ENCODE peak calls at places on chromosome 6, in seven cellular contexts. One of them, this sample, is unnamed. For H3K9me3, the result is how much of the 10 kb centered on the place peaks cover.

GRCh38 chr6:139114741-139115140 is 20.1 kb upstream of the HECA start:
- DNase-seq in GM12878: no peak
- DNase-seq in A549: no peak
- DNase-seq in HCT116: no peak
- DNase-seq in H1: no peak
- DNase-seq in HepG2: no peak
- DNase-seq in K562: no peak
- DNase-seq in this sample: no peak

GRCh38 chr6:37809144-37809543 is 10.4 kb upstream of the ZFAND3 start:
- DNase-seq in GM12878: no peak
- DNase-seq in H1: no peak
- DNase-seq in HepG2: no peak
- DNase-seq in HCT116: no peak
- DNase-seq in K562: no peak
- DNase-seq in A549: no peak
- DNase-seq in this sample: peak

GRCh38 chr6:134310817-134311216 is 7.1 kb downstream of the SGK1 start:
- DNase-seq in HepG2: no peak
- DNase-seq in H1: no peak
- DNase-seq in HCT116: no peak
- DNase-seq in K562: no peak
- DNase-seq in A549: no peak
- DNase-seq in GM12878: no peak
- DNase-seq in this sample: no peak

GRCh38 chr6:25899123-25899522 is 25.1 kb upstream of the SLC17A3 start:
- DNase-seq in A549: no peak
- DNase-seq in HCT116: no peak
- DNase-seq in GM12878: no peak
- DNase-seq in K562: no peak
- DNase-seq in H1: no peak
- DNase-seq in HepG2: peak
- DNase-seq in this sample: no peak

GRCh38 chr6:19731286-19731685 is 105.9 kb upstream of the ID4 start:
- DNase-seq in A549: peak
- DNase-seq in H1: no peak
- DNase-seq in HepG2: peak
- DNase-seq in HCT116: peak
- DNase-seq in K562: no peak
- DNase-seq in GM12878: no peak
- DNase-seq in this sample: peak

GRCh38 chr6:11918739-11919605 is 93.1 kb upstream of the HIVEP1 start:
- DNase-seq in H1: no peak
- DNase-seq in GM12878: no peak
- DNase-seq in A549: no peak
- DNase-seq in HepG2: no peak
- DNase-seq in HCT116: no peak
- DNase-seq in K562: peak
- DNase-seq in this sample: peak

GRCh38 chr6:85824329-85824728 is 181.6 kb upstream of the SYNCRIP start:
- DNase-seq in GM12878: no peak
- DNase-seq in HCT116: no peak
- DNase-seq in H1: no peak
- DNase-seq in A549: no peak
- DNase-seq in HepG2: no peak
- DNase-seq in K562: no peak
- DNase-seq in this sample: no peak

GRCh38 chr6:36622901-36623546 is 28.9 kb downstream of the SRSF3 start:
- DNase-seq in HCT116: no peak
- DNase-seq in HepG2: no peak
- DNase-seq in GM12878: no peak
- DNase-seq in A549: no peak
- DNase-seq in H1: no peak
- DNase-seq in K562: no peak
- DNase-seq in this sample: no peak

GRCh38 chr6:30101423-30101938 is 11.4 kb downstream of the TRIM31 start:
- DNase-seq in A549: peak
- DNase-seq in HCT116: no peak
- DNase-seq in K562: no peak
- DNase-seq in GM12878: no peak
- DNase-seq in H1: no peak
- DNase-seq in HepG2: peak
- DNase-seq in this sample: no peak

DNA sequence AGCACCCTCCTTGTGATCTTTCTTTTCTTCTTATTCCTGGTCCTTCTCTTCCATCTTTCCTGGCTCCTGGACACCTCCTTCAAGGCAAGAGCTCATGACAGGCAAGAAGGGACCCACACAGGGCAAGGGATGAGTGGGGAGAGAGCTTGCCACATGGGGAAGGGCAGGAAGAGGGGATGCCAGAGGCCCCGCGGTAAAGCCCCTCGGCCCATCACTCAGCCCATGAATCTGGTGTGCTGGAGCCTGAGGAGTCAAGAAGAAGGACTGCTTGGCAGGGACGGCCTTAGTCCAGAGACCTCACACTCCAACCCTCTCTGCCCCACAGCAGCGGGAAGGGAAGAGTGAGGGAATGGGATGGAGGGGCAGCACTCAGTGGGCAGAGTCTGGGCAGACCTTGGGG is 52.3 kb upstream of the SAYSD1 start:
- DNase-seq in HepG2: no peak
- DNase-seq in GM12878: no peak
- DNase-seq in A549: no peak
- DNase-seq in K562: no peak
- DNase-seq in H1: no peak
- DNase-seq in HCT116: no peak
- DNase-seq in this sample: no peak
- H3K9me3 ChIP-seq in HepG2: under half
- H3K9me3 ChIP-seq in GM12878: under half
- H3K9me3 ChIP-seq in A549: under half
- H3K9me3 ChIP-seq in K562: under half
- H3K9me3 ChIP-seq in H1: under half
- H3K9me3 ChIP-seq in HCT116: under half
- H3K9me3 ChIP-seq in this sample: under half

GRCh38 chr6:44048277-44048676 is 79.0 kb downstream of the MRPL14 start:
- DNase-seq in GM12878: no peak
- DNase-seq in A549: no peak
- DNase-seq in HepG2: no peak
- DNase-seq in K562: no peak
- DNase-seq in H1: no peak
- DNase-seq in HCT116: no peak
- DNase-seq in this sample: no peak

GRCh38 chr6:44050872-44051421 is 76.3 kb downstream of the MRPL14 start:
- DNase-seq in HCT116: no peak
- DNase-seq in A549: no peak
- DNase-seq in K562: no peak
- DNase-seq in H1: no peak
- DNase-seq in GM12878: no peak
- DNase-seq in HepG2: no peak
- DNase-seq in this sample: no peak

GRCh38 chr6:44049989-44050871 is 77.0 kb downstream of the MRPL14 start:
- DNase-seq in HCT116: no peak
- DNase-seq in A549: no peak
- DNase-seq in GM12878: no peak
- DNase-seq in HepG2: no peak
- DNase-seq in K562: no peak
- DNase-seq in H1: no peak
- DNase-seq in this sample: peak

GRCh38 chr6:44047801-44048200 is 79.5 kb downstream of the MRPL14 start:
- DNase-seq in A549: no peak
- DNase-seq in HCT116: no peak
- DNase-seq in GM12878: no peak
- DNase-seq in H1: no peak
- DNase-seq in K562: no peak
- DNase-seq in HepG2: no peak
- DNase-seq in this sample: no peak

GRCh38 chr6:44049163-44049988 is 77.9 kb downstream of the MRPL14 start:
- DNase-seq in H1: no peak
- DNase-seq in HepG2: no peak
- DNase-seq in A549: no peak
- DNase-seq in K562: no peak
- DNase-seq in HCT116: no peak
- DNase-seq in GM12878: no peak
- DNase-seq in this sample: peak
- TF ChIP-seq CEBPB in H1: no peak
- TF ChIP-seq CEBPB in HepG2: no peak
- TF ChIP-seq CEBPB in A549: no peak
- TF ChIP-seq CEBPB in K562: no peak
- TF ChIP-seq CEBPB in HCT116: no peak
- TF ChIP-seq CEBPB in GM12878: no peak
- TF ChIP-seq CEBPB in this sample: peak

DNA sequence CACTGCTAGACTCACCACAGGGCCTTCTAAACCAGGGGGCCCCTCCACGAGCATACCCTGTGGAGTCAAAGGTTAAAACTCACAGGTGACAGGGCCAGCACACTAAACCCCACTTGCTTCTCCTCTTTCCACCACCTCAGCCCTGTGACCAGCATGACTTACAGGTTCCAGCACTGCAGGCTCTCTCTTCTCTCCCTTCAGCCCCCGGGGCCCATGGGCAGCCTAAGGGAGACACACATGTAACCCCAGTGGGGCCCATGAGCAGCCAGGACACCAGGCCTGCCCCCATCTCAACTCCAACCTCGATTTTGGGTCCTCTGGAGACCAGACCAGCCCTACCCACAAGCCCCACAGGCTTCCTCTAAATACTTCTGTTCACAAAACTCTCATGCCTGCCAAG is 28.0 kb downstream of the HLA-DPB1 start:
- DNase-seq in A549: no peak
- DNase-seq in K562: no peak
- DNase-seq in GM12878: no peak
- DNase-seq in HCT116: no peak
- DNase-seq in H1: no peak
- DNase-seq in HepG2: no peak
- DNase-seq in this sample: no peak
- H3K9me3 ChIP-seq in A549: under half
- H3K9me3 ChIP-seq in K562: under half
- H3K9me3 ChIP-seq in GM12878: under half
- H3K9me3 ChIP-seq in HCT116: under half
- H3K9me3 ChIP-seq in H1: under half
- H3K9me3 ChIP-seq in HepG2: under half
- H3K9me3 ChIP-seq in this sample: under half

GRCh38 chr6:146916435-146917015 is 287.7 kb upstream of the STXBP5 start:
- DNase-seq in H1: no peak
- DNase-seq in K562: no peak
- DNase-seq in HCT116: no peak
- DNase-seq in GM12878: no peak
- DNase-seq in A549: no peak
- DNase-seq in HepG2: no peak
- DNase-seq in this sample: no peak

GRCh38 chr6:146913842-146914562 is 290.2 kb upstream of the STXBP5 start:
- DNase-seq in K562: peak
- DNase-seq in GM12878: no peak
- DNase-seq in HepG2: peak
- DNase-seq in H1: peak
- DNase-seq in HCT116: peak
- DNase-seq in A549: peak
- DNase-seq in this sample: peak

GRCh38 chr6:146912730-146913680 is 291.2 kb upstream of the STXBP5 start:
- DNase-seq in GM12878: no peak
- DNase-seq in H1: no peak
- DNase-seq in HepG2: no peak
- DNase-seq in HCT116: no peak
- DNase-seq in A549: no peak
- DNase-seq in K562: no peak
- DNase-seq in this sample: no peak

GRCh38 chr6:146915671-146916127 is 288.5 kb upstream of the STXBP5 start:
- DNase-seq in K562: no peak
- DNase-seq in A549: no peak
- DNase-seq in GM12878: no peak
- DNase-seq in HepG2: no peak
- DNase-seq in H1: no peak
- DNase-seq in HCT116: no peak
- DNase-seq in this sample: peak

DNA sequence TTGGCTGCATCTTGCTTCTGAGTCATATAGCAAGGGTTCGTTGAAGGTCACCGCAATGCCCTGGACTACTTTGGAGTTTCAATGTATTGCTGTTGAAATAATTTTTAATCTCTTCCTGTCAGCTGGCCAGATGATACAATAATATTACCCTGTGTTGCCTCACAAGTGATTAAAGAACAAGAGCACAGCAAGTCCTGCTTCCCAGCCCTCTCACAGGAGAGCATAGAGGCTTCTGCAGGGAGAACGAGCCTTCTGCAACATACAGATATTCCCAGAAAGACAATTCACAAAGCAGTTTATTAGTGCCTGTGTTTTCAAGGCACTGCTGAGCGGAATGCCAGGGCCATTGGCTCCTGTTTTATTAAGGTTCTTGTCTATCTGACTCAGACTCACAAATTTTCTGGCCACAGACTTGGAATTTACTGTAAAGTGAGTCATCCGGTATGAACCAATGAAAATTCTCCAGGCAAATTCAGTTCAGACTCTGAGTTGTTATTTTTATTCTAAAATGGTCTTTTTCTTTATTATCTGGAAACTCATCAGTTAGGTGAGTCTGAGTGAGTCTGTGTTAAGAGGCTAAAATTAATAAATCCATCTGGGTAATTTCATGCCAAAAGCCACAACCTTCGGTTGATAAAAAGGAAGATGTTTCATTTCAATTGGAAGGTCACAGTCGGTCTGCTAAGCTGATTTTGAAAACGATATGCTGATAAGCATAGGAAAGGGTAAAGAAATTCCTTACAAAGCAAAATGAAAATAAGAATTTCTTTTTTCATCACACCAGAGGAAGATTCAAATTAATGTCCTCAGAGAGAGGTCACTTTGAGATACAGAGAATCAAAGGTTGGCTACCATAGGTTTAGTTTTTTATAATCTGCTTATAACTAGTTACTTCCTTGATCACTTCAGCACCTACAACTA is 289.4 kb upstream of the STXBP5 start:
- DNase-seq in GM12878: no peak
- DNase-seq in A549: peak
- DNase-seq in H1: no peak
- DNase-seq in K562: peak
- DNase-seq in HepG2: no peak
- DNase-seq in HCT116: peak
- DNase-seq in this sample: peak
- TF ChIP-seq CEBPB in GM12878: no peak
- TF ChIP-seq CEBPB in A549: peak
- TF ChIP-seq CEBPB in H1: no peak
- TF ChIP-seq CEBPB in K562: peak
- TF ChIP-seq CEBPB in HepG2: no peak
- TF ChIP-seq CEBPB in HCT116: peak
- TF ChIP-seq CEBPB in this sample: peak